ENCODE peak calls at places on chromosomes 4 and X, in six cellular contexts. H is heart left ventricle, O is ovary, L is endothelial cell of umbilical vein, A is sigmoid colon, I is esophagus squamous epithelium. E is an unnamed sample.

GRCh38 chr4:36024901-36025610 is 219.3 kb downstream of the ARAP2 start:
- DNase-seq in H (no peak), O (no peak), L (no peak), A (no peak), I (no peak), E (no peak)

GRCh38 chrX:102067966-102068723 is 57.3 kb upstream of the TCEAL2 start:
- DNase-seq in H (no peak), O (no peak), L (peak; percentile 17), A (no peak), I (no peak), E (no peak)

GRCh38 chr4:82423245-82424054 is 6.8 kb downstream of the HNRNPDL start:
- DNase-seq in H (no peak), O (no peak), L (no peak), A (no peak), I (no peak), E (no peak)

GRCh38 chr4:140937866-140938265 is 181.7 kb upstream of the TBC1D9 start:
- DNase-seq in H (no peak), O (no peak), L (no peak), A (no peak), I (no peak), E (no peak)

GRCh38 chr4:121266982-121267381 is 102.9 kb upstream of the TNIP3 start:
- DNase-seq in H (no peak), O (no peak), L (no peak), A (no peak), I (no peak), E (no peak)

GRCh38 chrX:9320940-9321339 is 143.9 kb upstream of the TBL1X start:
- DNase-seq in H (no peak), O (no peak), L (no peak), A (no peak), I (no peak), E (no peak)

GRCh38 chr4:125704726-125705125 is 390.0 kb downstream of the FAT4 start:
- DNase-seq in H (no peak), O (no peak), L (no peak), A (no peak), I (no peak), E (no peak)

GRCh38 chr4:121900132-121900983 is 30.1 kb upstream of the BBS7 start:
- DNase-seq in H (peak; percentile 23), O (no peak), L (peak; percentile 61), A (no peak), I (no peak), E (no peak)

GRCh38 chr4:174352405-174352804 is 68.7 kb downstream of the CEP44 start:
- DNase-seq in H (no peak), O (no peak), L (no peak), A (no peak), I (no peak), E (no peak)

GRCh38 chrX:152893631-152894610 is 3.9 kb upstream of the ZNF185 start:
- DNase-seq in H (no peak), O (peak; percentile 39), L (no peak), A (peak; percentile 57), I (no peak), E (no peak)

GRCh38 chr4:111652206-111652605 is 493.0 kb upstream of the FAM241A start:
- DNase-seq in H (no peak), O (no peak), L (no peak), A (no peak), I (no peak), E (no peak)

GRCh38 chrX:50677789-50678188 is 136.2 kb downstream of the SHROOM4 start:
- DNase-seq in H (no peak), O (no peak), L (peak; percentile 65), A (no peak), I (no peak), E (no peak)

GRCh38 chr4:187236491-187236890 is 512.8 kb upstream of the FAT1 start:
- DNase-seq in H (no peak), O (no peak), L (no peak), A (no peak), I (no peak), E (no peak)

GRCh38 chrX:320126-320783 is 1.7 kb upstream of the GTPBP6 start:
- DNase-seq in H (peak; percentile 25), O (peak; percentile 57), L (peak; percentile 28), A (peak; percentile 76), I (no peak), E (no peak)

GRCh38 chr4:23245196-23245595 is 552.5 kb downstream of the GBA3 start:
- DNase-seq in H (no peak), O (no peak), L (no peak), A (no peak), I (no peak), E (no peak)

GRCh38 chr4:14994242-14994641 is 8.0 kb upstream of the CPEB2 start:
- DNase-seq in H (no peak), O (no peak), L (no peak), A (no peak), I (no peak), E (no peak)

GRCh38 chrX:153649915-153650782 is 3.1 kb downstream of the DUSP9 start:
- DNase-seq in H (no peak), O (no peak), L (no peak), A (peak; percentile 46), I (no peak), E (no peak)

GRCh38 chr4:73631565-73632226 is 11.5 kb upstream of the RASSF6 start:
- DNase-seq in H (no peak), O (no peak), L (no peak), A (no peak), I (no peak), E (no peak)

GRCh38 chr4:140047017-140047640 is 106.9 kb downstream of the MAML3 start:
- DNase-seq in H (peak; percentile 52), O (no peak), L (peak; percentile 43), A (no peak), I (no peak), E (peak; percentile 46)

GRCh38 chr4:119748853-119749252 is 120.2 kb upstream of the PDE5A start:
- DNase-seq in H (no peak), O (no peak), L (no peak), A (no peak), I (no peak), E (no peak)

DNA sequence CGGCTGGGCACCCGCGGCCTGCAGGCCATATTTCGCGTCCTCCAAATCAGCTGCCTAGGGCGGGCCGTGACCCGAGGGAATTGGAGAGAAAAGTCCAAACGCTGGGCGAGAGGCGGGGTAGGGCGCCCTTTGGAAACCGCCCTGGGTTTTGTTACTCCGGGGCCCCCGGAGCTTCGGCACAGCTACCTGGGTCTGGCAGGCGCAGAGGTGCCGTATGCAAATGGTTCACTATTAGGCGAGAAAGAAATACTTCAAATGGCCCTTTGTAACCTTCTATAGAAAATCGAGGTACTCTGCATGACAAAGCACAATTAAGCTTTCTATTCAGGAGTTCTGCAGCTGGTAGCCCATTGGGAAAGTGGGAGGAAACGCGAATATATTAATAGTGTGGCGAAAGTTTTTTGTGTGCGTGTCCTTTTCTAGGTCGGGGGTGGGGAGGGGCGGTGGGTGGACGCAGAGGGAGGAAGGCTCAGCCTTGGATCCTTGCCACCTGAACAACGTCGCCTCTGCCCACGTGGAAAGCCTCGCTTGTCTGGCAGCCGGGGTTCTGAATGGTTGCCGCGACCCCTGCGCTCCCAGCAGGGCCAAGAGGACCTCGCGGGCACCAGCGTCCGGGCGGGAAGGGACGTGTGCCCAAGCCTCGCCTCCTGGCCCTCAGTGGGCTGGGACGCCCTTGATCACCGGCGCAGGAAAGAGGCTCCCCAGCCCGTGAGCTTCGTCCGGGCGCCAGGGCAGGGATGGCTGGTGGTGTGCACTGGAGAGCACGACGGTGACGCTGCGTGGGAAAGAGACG is 9.5 kb downstream of the GSX2 start:
- DNase-seq in H (no peak), O (no peak), L (no peak), A (no peak), I (no peak), E (no peak)
- H3K4me1 ChIP-seq in H (no peaks in the 10 kb centered on the region), O (peaks cover 2% of the 10 kb centered on the region), L (peaks cover 3% of the 10 kb centered on the region), A (peaks cover 9% of the 10 kb centered on the region), I (peaks cover 15% of the 10 kb centered on the region), E (peaks cover 9% of the 10 kb centered on the region)

DNA sequence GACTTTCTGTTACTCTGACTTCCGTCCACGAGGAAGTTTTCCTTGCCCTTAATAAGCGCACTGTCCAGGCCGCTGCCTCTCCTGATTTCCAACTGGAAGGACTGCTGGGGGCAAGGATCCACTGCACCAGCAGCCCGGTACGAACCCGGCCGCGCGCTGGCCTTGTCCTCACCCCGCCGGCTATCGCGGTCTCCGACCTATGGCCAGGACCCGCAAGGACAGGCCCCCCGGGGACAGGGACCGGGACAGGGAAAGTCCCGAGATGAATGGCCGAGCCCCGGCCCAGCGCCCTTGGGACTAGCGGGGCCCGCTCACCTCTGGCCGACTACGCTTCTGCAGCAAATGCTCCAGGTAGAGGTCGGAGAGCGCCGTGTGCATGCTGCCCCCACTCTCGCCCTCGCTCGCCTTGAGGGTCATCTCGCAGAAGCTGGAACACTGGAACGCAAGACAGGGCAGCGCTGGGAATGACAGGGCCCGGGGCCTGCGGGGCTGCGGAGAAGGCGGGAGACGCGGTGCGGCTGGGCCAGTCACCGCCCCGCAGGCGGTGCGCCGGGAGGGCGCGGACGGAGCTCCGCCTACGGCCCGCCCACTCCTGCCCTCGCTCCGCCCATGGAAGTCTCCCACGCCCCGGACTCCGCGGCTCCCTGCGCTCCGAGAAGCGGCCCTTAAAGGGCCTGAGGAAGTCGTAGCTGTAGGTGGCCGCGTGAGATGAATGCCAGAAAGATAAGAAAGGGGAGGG is at the start of gene MPP1:
- DNase-seq in H (peak; percentile 76), O (peak; percentile 84), L (peak; percentile 81), A (peak; percentile 87), I (no peak), E (peak; percentile 64)
- TF ChIP-seq POLR2A in H (peak; percentile 64), O (no peak), L (no peak), A (peak; percentile 36), I (no peak), E (no peak)

DNA sequence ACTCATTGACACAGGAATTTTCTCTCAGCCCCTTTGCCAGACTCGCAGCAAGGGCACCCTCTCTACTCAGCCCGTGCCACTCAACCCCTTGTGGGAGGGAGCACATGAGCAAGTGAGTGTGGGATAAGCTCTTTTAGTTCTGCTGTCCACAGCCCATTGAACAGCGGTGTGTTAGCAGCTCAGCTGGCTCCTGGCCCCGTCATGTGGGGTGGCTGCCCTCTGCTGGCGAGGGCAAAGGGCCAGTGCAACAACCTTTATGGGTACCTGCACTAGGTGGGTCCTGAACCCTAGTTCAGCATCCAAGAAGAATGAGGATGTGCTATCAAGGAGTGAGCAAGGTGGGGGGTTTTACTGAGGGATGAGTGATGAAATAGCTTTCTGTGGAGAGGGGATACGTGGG is 85.0 kb upstream of the ZNF81 start:
- DNase-seq in H (no peak), O (peak; percentile 45), L (no peak), A (no peak), I (no peak), E (peak; percentile 15)
- TF ChIP-seq CTCF in H (peak; percentile 15), O (no peak), L (no peak), A (no peak), I (no peak), E (no peak)

GRCh38 chr4:156962551-156962974 is 9.0 kb downstream of the PDGFC start:
- DNase-seq in H (no peak), O (peak; percentile 60), L (no peak), A (peak; percentile 91), I (no peak), E (no peak)
- H3K4me1 ChIP-seq in H (peaks cover 3% of the 10 kb centered on the region), O (peaks cover 20% of the 10 kb centered on the region), L (no peaks in the 10 kb centered on the region), A (peaks cover 44% of the 10 kb centered on the region), I (peaks cover 5% of the 10 kb centered on the region), E (peaks cover 17% of the 10 kb centered on the region)